ENCODE peak calls at places on chromosomes 12 and 14, in eight cellular contexts. H, X, E, D, Q, S, U and C are unnamed samples.

GRCh38 chr14:75223664-75224154 is 47.3 kb upstream of the TMED10 start:
- DNase-seq in H (no peak), X (peak; percentile 30), E (no peak), D (no peak), Q (no peak), S (no peak), U (no peak), C (no peak)

GRCh38 chr14:100669468-100669867 is 57.2 kb upstream of the DLK1 start:
- DNase-seq in H (no peak), X (no peak), E (no peak), D (no peak), Q (no peak), S (no peak), U (no peak), C (no peak)

GRCh38 chr12:70983692-70984091 is 63.2 kb upstream of the PTPRR start:
- DNase-seq in H (no peak), X (no peak), E (no peak), D (no peak), Q (no peak), S (no peak), U (no peak), C (no peak)

GRCh38 chr14:85531594-85532391 is 1.8 kb downstream of the FLRT2 start:
- DNase-seq in H (peak; percentile 66), X (peak; percentile 55), E (peak; percentile 79), D (no peak), Q (no peak), S (peak; percentile 53), U (no peak), C (peak; percentile 9)

GRCh38 chr14:47917344-47917954 is 242.0 kb upstream of the MDGA2 start:
- DNase-seq in H (peak; percentile 11), X (no peak), E (peak; percentile 3), D (no peak), Q (no peak), S (no peak), U (no peak), C (no peak)

GRCh38 chr12:55812088-55812487 is 5.4 kb downstream of the SARNP start:
- DNase-seq in H (no peak), X (no peak), E (no peak), D (no peak), Q (no peak), S (no peak), U (no peak), C (no peak)

GRCh38 chr12:93387780-93388179 is 10.1 kb downstream of the NUDT4 start:
- DNase-seq in H (no peak), X (no peak), E (no peak), D (no peak), Q (no peak), S (no peak), U (no peak), C (no peak)

GRCh38 chr12:49904601-49905000 is 901 bp upstream of the FAIM2 start:
- DNase-seq in H (no peak), X (no peak), E (no peak), D (no peak), Q (no peak), S (no peak), U (no peak), C (no peak)

GRCh38 chr14:88825078-88825458 is 617 bp downstream of the TTC8 start:
- DNase-seq in H (no peak), X (no peak), E (no peak), D (no peak), Q (no peak), S (no peak), U (no peak), C (no peak)

GRCh38 chr12:50751921-50752721 is 11.8 kb upstream of the ATF1 start:
- DNase-seq in H (no peak), X (no peak), E (peak; percentile 18), D (no peak), Q (no peak), S (no peak), U (no peak), C (no peak)

GRCh38 chr12:52495385-52495784 is 2.3 kb upstream of the KRT6A start:
- DNase-seq in H (no peak), X (no peak), E (peak; percentile 42), D (no peak), Q (no peak), S (no peak), U (no peak), C (no peak)

GRCh38 chr14:22920697-22921096 is 1.7 kb upstream of the RBM23 start:
- DNase-seq in H (no peak), X (peak; percentile 37), E (no peak), D (no peak), Q (no peak), S (no peak), U (no peak), C (no peak)

GRCh38 chr14:44662250-44662891 is 155.3 kb upstream of the FSCB start:
- DNase-seq in H (no peak), X (no peak), E (no peak), D (no peak), Q (no peak), S (no peak), U (no peak), C (no peak)

GRCh38 chr14:34710006-34710405 is 4.4 kb downstream of the CFL2 start:
- DNase-seq in H (no peak), X (no peak), E (no peak), D (no peak), Q (no peak), S (no peak), U (no peak), C (no peak)

GRCh38 chr14:71563754-71564153 is 368.5 kb upstream of the RGS6 start:
- DNase-seq in H (no peak), X (no peak), E (no peak), D (no peak), Q (no peak), S (no peak), U (no peak), C (no peak)

GRCh38 chr14:44029933-44030332 is 477.1 kb downstream of the FSCB start:
- DNase-seq in H (no peak), X (no peak), E (no peak), D (no peak), Q (no peak), S (no peak), U (no peak), C (no peak)

GRCh38 chr14:104883681-104884361 is 18.8 kb downstream of the CEP170B start:
- DNase-seq in H (peak; percentile 9), X (peak; percentile 9), E (no peak), D (no peak), Q (no peak), S (no peak), U (no peak), C (no peak)

GRCh38 chr12:104736307-104736706 is 221.8 kb downstream of the SLC41A2 start:
- DNase-seq in H (no peak), X (no peak), E (no peak), D (peak; percentile 41), Q (no peak), S (no peak), U (no peak), C (no peak)

GRCh38 chr12:130764073-130764472 is 48.0 kb upstream of the RIMBP2 start:
- DNase-seq in H (no peak), X (no peak), E (peak; percentile 51), D (no peak), Q (no peak), S (no peak), U (no peak), C (no peak)

GRCh38 chr12:103908877-103909276 is 21.3 kb upstream of the HSP90B1 start:
- DNase-seq in H (no peak), X (no peak), E (no peak), D (no peak), Q (no peak), S (no peak), U (no peak), C (no peak)

GRCh38 chr12:54329756-54330155 is 4.8 kb downstream of the COPZ1 start:
- DNase-seq in H (no peak), X (no peak), E (no peak), D (no peak), Q (no peak), S (no peak), U (no peak), C (no peak)

GRCh38 chr14:36069535-36069900 is 107.0 kb downstream of the PTCSC3 start:
- DNase-seq in H (peak; percentile 68), X (no peak), E (peak; percentile 62), D (no peak), Q (no peak), S (no peak), U (no peak), C (no peak)

DNA sequence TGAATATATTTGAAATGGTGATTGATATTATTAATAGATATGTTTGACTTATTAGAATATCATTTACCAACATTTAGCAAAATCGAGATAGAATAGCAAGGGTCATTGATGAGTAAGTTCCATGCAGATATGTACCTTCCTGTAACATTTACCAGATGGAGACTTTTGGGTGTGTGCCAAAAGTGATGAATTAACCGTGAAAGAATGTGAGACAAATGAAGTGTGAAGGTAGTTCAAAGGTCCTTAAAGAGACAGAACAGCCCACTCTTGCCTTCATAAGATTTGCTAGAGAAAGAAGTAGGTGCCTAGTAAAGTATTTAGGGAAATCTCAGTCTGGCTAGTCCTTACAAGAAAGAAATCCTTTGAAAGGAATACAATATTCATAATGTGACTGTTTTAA is 45.5 kb downstream of the FGD4 start:
- DNase-seq in H (peak; percentile 26), X (no peak), E (peak; percentile 83), D (no peak), Q (no peak), S (no peak), U (no peak), C (no peak)
- H3K27ac ChIP-seq in H (no peak overlapping the region), X (no peak overlapping the region), E (peak overlapping the region; percentile 75), D (no peak overlapping the region), Q (no peak overlapping the region), S (no peak overlapping the region), U (no peak overlapping the region), C (no peak overlapping the region)

DNA sequence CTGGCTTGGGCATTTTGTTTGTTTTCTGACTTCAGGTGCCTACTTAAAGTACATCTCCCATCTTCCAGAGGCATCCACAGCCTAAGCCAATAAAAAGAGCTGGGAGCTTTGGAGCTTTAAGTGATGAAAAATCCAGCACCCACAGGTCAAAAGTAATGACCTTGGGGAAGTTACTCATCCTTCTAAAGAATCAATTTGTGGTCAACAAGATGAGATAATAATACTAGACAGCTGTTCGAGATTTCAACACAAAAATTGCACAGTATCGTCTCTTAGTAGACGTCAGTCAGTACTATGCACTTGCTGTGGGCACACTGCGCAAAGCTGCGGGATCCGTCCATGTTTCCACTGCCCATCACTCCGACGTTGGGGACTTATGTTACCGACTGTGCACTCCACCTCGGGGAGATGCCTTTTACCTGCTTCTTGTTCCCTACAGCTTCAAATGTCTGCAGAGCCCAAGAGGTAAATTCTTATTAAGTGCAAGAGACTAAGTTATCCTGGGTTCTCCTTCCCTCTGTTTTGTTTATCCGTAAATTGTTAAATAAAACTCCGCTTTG is 1.2 kb downstream of the ST8SIA1 start:
- DNase-seq in H (no peak), X (no peak), E (no peak), D (peak; percentile 20), Q (no peak), S (no peak), U (no peak), C (no peak)
- H3K4me3 ChIP-seq in H (no peak overlapping the region), X (peak overlapping the region; percentile 76), E (no peak overlapping the region), D (no peak overlapping the region), Q (peak overlapping the region; percentile 83), S (peak overlapping the region; percentile 62), U (peak overlapping the region; percentile 82), C (peak overlapping the region; percentile 71)

GRCh38 chr12:69241444-69242092 is 2.2 kb downstream of the CPSF6 start:
- DNase-seq in H (no peak), X (no peak), E (no peak), D (no peak), Q (no peak), S (no peak), U (no peak), C (no peak)
- H3K27ac ChIP-seq in H (no peak overlapping the region), X (no peak overlapping the region), E (no peak overlapping the region), D (no peak overlapping the region), Q (no peak overlapping the region), S (no peak overlapping the region), U (no peak overlapping the region), C (no peak overlapping the region)

GRCh38 chr12:24730461-24730896 is 218.4 kb downstream of the BCAT1 start:
- DNase-seq in H (no peak), X (no peak), E (no peak), D (no peak), Q (no peak), S (no peak), U (no peak), C (no peak)
- H3K4me3 ChIP-seq in H (no peak overlapping the region), X (no peak overlapping the region), E (no peak overlapping the region), D (no peak overlapping the region), Q (no peak overlapping the region), S (no peak overlapping the region), U (no peak overlapping the region), C (no peak overlapping the region)